ENCODE peak calls at places on chromosome 3, in four cellular contexts. One of them, this sample, is unnamed.

GRCh38 chr3:36993326-36994283 is at the start of gene MLH1:
- DNase-seq in GM06990: peak; percentile 95
- DNase-seq in BJ: peak; percentile 100
- DNase-seq in brain microvascular endothelial cell: peak; percentile 100
- DNase-seq in this sample: peak; percentile 100

GRCh38 chr3:30332196-30333021 is 274.0 kb upstream of the TGFBR2 start:
- DNase-seq in GM06990: no peak
- DNase-seq in BJ: no peak
- DNase-seq in brain microvascular endothelial cell: no peak
- DNase-seq in this sample: no peak

GRCh38 chr3:132256984-132257383 is 60.2 kb upstream of the ACP3 start:
- DNase-seq in GM06990: no peak
- DNase-seq in BJ: no peak
- DNase-seq in brain microvascular endothelial cell: peak; percentile 20
- DNase-seq in this sample: peak; percentile 7

GRCh38 chr3:193391902-193392301 is 13.3 kb upstream of the ATP13A5 start:
- DNase-seq in GM06990: no peak
- DNase-seq in BJ: no peak
- DNase-seq in brain microvascular endothelial cell: no peak
- DNase-seq in this sample: no peak

GRCh38 chr3:23175361-23176073 is 27.6 kb upstream of the UBE2E2 start:
- DNase-seq in GM06990: no peak
- DNase-seq in BJ: no peak
- DNase-seq in brain microvascular endothelial cell: no peak
- DNase-seq in this sample: no peak

GRCh38 chr3:183699238-183699947 is 1.8 kb downstream of the YEATS2 start:
- DNase-seq in GM06990: no peak
- DNase-seq in BJ: no peak
- DNase-seq in brain microvascular endothelial cell: no peak
- DNase-seq in this sample: no peak

GRCh38 chr3:131361464-131362421 is 19.8 kb upstream of the NUDT16 start:
- DNase-seq in GM06990: peak; percentile 9
- DNase-seq in BJ: no peak
- DNase-seq in brain microvascular endothelial cell: no peak
- DNase-seq in this sample: no peak

GRCh38 chr3:120599211-120599610 is 3.1 kb downstream of the NDUFB4 start:
- DNase-seq in GM06990: no peak
- DNase-seq in BJ: no peak
- DNase-seq in brain microvascular endothelial cell: no peak
- DNase-seq in this sample: no peak

GRCh38 chr3:51796859-51797258 is 17.8 kb upstream of the IQCF6 start:
- DNase-seq in GM06990: no peak
- DNase-seq in BJ: no peak
- DNase-seq in brain microvascular endothelial cell: no peak
- DNase-seq in this sample: no peak

GRCh38 chr3:51777985-51778384 is 1.1 kb downstream of the IQCF6 start:
- DNase-seq in GM06990: no peak
- DNase-seq in BJ: no peak
- DNase-seq in brain microvascular endothelial cell: no peak
- DNase-seq in this sample: no peak

GRCh38 chr3:183768114-183768513 is 57.3 kb downstream of the MAP6D1 start:
- DNase-seq in GM06990: no peak
- DNase-seq in BJ: no peak
- DNase-seq in brain microvascular endothelial cell: no peak
- DNase-seq in this sample: no peak

GRCh38 chr3:39896184-39896583 is 86.8 kb downstream of the MYRIP start:
- DNase-seq in GM06990: peak; percentile 1
- DNase-seq in BJ: no peak
- DNase-seq in brain microvascular endothelial cell: no peak
- DNase-seq in this sample: no peak

GRCh38 chr3:193039058-193039457 is 121.4 kb upstream of the MB21D2 start:
- DNase-seq in GM06990: no peak
- DNase-seq in BJ: no peak
- DNase-seq in brain microvascular endothelial cell: no peak
- DNase-seq in this sample: no peak

GRCh38 chr3:48151807-48152427 is 36.3 kb downstream of the CDC25A start:
- DNase-seq in GM06990: no peak
- DNase-seq in BJ: no peak
- DNase-seq in brain microvascular endothelial cell: no peak
- DNase-seq in this sample: no peak

GRCh38 chr3:169686874-169687273 is 23.4 kb upstream of the MECOM start:
- DNase-seq in GM06990: no peak
- DNase-seq in BJ: no peak
- DNase-seq in brain microvascular endothelial cell: no peak
- DNase-seq in this sample: no peak

GRCh38 chr3:57165637-57166036 is 484 bp upstream of the IL17RD start:
- DNase-seq in GM06990: no peak
- DNase-seq in BJ: no peak
- DNase-seq in brain microvascular endothelial cell: no peak
- DNase-seq in this sample: no peak
- H3K4me3 ChIP-seq in GM06990: no peak overlapping the region
- H3K4me3 ChIP-seq in BJ: no peak overlapping the region
- H3K4me3 ChIP-seq in brain microvascular endothelial cell: no peak overlapping the region
- H3K4me3 ChIP-seq in this sample: peak overlapping the region; percentile 10

GRCh38 chr3:71175722-71176365 is 407.7 kb downstream of the FOXP1 start:
- DNase-seq in GM06990: no peak
- DNase-seq in BJ: no peak
- DNase-seq in brain microvascular endothelial cell: no peak
- DNase-seq in this sample: no peak
- H3K4me3 ChIP-seq in GM06990: no peak overlapping the region
- H3K4me3 ChIP-seq in BJ: no peak overlapping the region
- H3K4me3 ChIP-seq in brain microvascular endothelial cell: no peak overlapping the region
- H3K4me3 ChIP-seq in this sample: no peak overlapping the region

GRCh38 chr3:125140817-125141595 is 71.5 kb downstream of the SLC12A8 start:
- DNase-seq in GM06990: no peak
- DNase-seq in BJ: no peak
- DNase-seq in brain microvascular endothelial cell: no peak
- DNase-seq in this sample: no peak
- H3K4me3 ChIP-seq in GM06990: peak overlapping the region; percentile 27
- H3K4me3 ChIP-seq in BJ: no peak overlapping the region
- H3K4me3 ChIP-seq in brain microvascular endothelial cell: no peak overlapping the region
- H3K4me3 ChIP-seq in this sample: peak overlapping the region; percentile 28

DNA sequence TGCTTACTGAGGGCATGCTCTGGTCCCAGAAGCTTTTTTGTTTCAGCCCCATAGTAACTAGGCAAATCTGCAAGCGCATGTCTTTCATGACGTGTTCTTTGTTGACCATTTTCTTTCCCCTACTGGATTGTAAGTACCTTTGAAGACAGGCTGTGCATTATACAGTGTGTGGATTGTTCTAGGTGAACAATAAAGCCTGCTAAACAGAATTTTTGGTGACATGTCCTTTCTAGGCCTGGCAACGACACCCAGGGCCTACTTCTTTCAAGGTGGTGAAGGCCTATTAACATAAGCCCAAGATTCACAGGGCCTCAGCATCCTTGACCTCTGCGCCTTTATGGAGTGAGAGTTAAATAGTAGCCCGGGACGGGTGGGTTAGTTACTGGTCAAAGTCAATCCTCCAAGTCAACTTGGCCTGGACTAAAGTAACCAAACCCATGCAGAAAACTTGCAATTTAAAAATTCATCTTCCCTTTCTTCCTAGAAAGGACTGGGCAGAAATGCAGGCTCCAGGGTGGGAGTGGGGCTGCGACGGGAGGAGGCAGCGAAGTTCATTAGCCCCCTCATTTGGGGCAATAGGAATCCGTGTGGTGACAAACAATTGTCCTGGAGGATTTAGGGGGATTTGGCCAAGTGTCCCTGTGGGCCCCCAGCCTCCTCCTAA is 37.6 kb upstream of the TRIM71 start:
- DNase-seq in GM06990: no peak
- DNase-seq in BJ: no peak
- DNase-seq in brain microvascular endothelial cell: no peak
- DNase-seq in this sample: no peak
- H3K4me3 ChIP-seq in GM06990: no peak overlapping the region
- H3K4me3 ChIP-seq in BJ: no peak overlapping the region
- H3K4me3 ChIP-seq in brain microvascular endothelial cell: peak overlapping the region; percentile 69
- H3K4me3 ChIP-seq in this sample: no peak overlapping the region

GRCh38 chr3:123724306-123724705 is 139.5 kb upstream of the HACD2 start:
- DNase-seq in GM06990: no peak
- DNase-seq in BJ: no peak
- DNase-seq in brain microvascular endothelial cell: no peak
- DNase-seq in this sample: no peak
- H3K4me3 ChIP-seq in GM06990: no peak overlapping the region
- H3K4me3 ChIP-seq in BJ: no peak overlapping the region
- H3K4me3 ChIP-seq in brain microvascular endothelial cell: no peak overlapping the region
- H3K4me3 ChIP-seq in this sample: no peak overlapping the region